ENCODE peak calls at places on chromosomes 16 and 17, in five cellular contexts. A, M, Q, H and O are unnamed samples.

GRCh38 chr17:42055496-42055895 is 5.1 kb upstream of the C17orf113 start:
- ATAC-seq in A (no peak), M (no peak), Q (no peak), H (peak), O (no peak)

GRCh38 chr17:45432405-45433113 is at the start of gene ARHGAP27:
- ATAC-seq in A (peak), M (peak), Q (peak), H (no peak), O (no peak)

GRCh38 chr16:50548659-50549560 is 714 bp downstream of the NKD1 start:
- ATAC-seq in A (peak), M (peak), Q (peak), H (peak), O (peak)

GRCh38 chr17:55830210-55830609 is 79.4 kb downstream of the PCTP start:
- ATAC-seq in A (no peak), M (no peak), Q (no peak), H (no peak), O (no peak)

GRCh38 chr17:71855000-71855399 is 265.8 kb upstream of the SOX9 start:
- ATAC-seq in A (no peak), M (no peak), Q (no peak), H (no peak), O (no peak)

GRCh38 chr16:77213542-77214108 is 14.4 kb downstream of the SYCE1L start:
- ATAC-seq in A (peak), M (no peak), Q (peak), H (no peak), O (no peak)

GRCh38 chr17:61218438-61218837 is 181.2 kb upstream of the TBX2 start:
- ATAC-seq in A (peak), M (no peak), Q (no peak), H (peak), O (no peak)

GRCh38 chr17:46770818-46771600 is 47.5 kb downstream of the WNT3 start:
- ATAC-seq in A (peak), M (peak), Q (peak), H (peak), O (peak)

GRCh38 chr16:57062329-57062728 is 30.1 kb upstream of the CPNE2 start:
- ATAC-seq in A (no peak), M (no peak), Q (peak), H (no peak), O (no peak)

GRCh38 chr16:78392585-78393195 is 293.2 kb downstream of the WWOX start:
- ATAC-seq in A (no peak), M (no peak), Q (peak), H (no peak), O (peak)